ENCODE peak calls at places on chromosome 6, in four cellular contexts. M is fibroblast of lung, I is gastrocnemius medialis, A is IMR-90. Y is an unnamed sample.
A peak's percentile ranks its signal among the peaks of the same experiment; 100 is the strongest.

GRCh38 chr6:18978330-18979128 is 591.4 kb downstream of the RNF144B start:
- DNase-seq in M (peak; percentile 10), I (no peak), A (no peak), Y (no peak)

GRCh38 chr6:73612611-73613010 is 41.2 kb downstream of the SLC17A5 start:
- DNase-seq in M (no peak), I (no peak), A (no peak), Y (no peak)

GRCh38 chr6:21220271-21220987 is 373.1 kb upstream of the SOX4 start:
- DNase-seq in M (no peak), I (no peak), A (no peak), Y (no peak)

GRCh38 chr6:78347191-78347916 is 520.0 kb upstream of the IRAK1BP1 start:
- DNase-seq in M (no peak), I (no peak), A (no peak), Y (no peak)

GRCh38 chr6:29521006-29521680 is 33.4 kb upstream of the MAS1L start:
- DNase-seq in M (no peak), I (no peak), A (no peak), Y (no peak)

GRCh38 chr6:170190046-170190445 is 100.8 kb downstream of the DLL1 start:
- DNase-seq in M (no peak), I (no peak), A (no peak), Y (no peak)

GRCh38 chr6:135537782-135538301 is 40.3 kb upstream of the AHI1 start:
- DNase-seq in M (peak; percentile 83), I (no peak), A (peak; percentile 89), Y (no peak)

GRCh38 chr6:35052694-35053565 is 88.2 kb downstream of the TCP11 start:
- DNase-seq in M (peak; percentile 80), I (peak; percentile 16), A (peak; percentile 56), Y (no peak)

DNA sequence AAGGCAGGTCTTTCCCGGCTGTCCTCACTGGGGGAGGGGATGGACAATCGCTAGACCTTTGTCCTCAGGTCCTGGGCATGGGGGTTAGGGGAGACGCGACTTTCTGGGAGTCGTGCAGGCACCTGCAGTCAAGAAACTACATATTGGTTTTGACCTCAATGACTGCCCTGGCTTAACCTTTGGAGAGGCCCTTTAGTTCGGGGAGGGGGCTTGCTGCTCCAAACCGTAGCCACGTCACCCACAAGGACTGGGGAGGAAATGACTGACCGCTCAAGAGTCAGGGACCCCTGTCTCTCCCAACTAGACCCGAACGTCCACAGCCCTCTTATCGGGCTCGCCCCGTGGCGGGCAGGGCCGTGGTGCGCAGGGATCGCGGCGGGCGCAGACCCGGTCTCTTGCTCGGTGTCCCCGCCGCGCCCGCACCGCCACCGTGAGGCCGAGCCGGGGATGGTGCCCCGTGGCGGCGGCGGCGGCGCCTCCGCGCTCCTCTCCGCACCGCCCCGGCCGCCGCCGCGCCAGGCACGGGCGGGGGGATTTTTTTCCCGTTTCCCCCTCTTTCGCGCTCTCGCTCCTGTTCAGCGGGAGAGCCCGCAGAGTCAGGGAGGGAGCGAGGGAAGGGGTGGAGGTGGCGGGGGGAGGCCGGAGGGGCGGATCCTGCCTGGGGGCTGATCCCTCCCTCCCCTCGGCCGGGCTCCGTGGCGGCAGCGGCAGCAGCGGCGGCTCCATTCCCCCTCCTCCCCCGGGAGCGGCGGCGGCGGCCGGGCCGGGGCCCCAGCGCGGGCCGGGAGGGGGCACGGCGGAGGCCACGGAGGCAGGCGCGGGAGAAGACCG is at the start of gene BRPF3:
- DNase-seq in M (peak; percentile 69), I (peak; percentile 58), A (peak; percentile 67), Y (peak; percentile 84)
- TF ChIP-seq CTCF in M (peak; percentile 27), I (peak; percentile 83), A (peak; percentile 77), Y (no peak)

GRCh38 chr6:1337791-1338190 is 25.9 kb downstream of the FOXQ1 start:
- DNase-seq in M (peak; percentile 57), I (no peak), A (no peak), Y (no peak)

GRCh38 chr6:1335367-1336037 is 23.6 kb downstream of the FOXQ1 start:
- DNase-seq in M (peak; percentile 91), I (no peak), A (peak; percentile 76), Y (no peak)

GRCh38 chr6:1334725-1335124 is 22.8 kb downstream of the FOXQ1 start:
- DNase-seq in M (no peak), I (no peak), A (no peak), Y (no peak)

DNA sequence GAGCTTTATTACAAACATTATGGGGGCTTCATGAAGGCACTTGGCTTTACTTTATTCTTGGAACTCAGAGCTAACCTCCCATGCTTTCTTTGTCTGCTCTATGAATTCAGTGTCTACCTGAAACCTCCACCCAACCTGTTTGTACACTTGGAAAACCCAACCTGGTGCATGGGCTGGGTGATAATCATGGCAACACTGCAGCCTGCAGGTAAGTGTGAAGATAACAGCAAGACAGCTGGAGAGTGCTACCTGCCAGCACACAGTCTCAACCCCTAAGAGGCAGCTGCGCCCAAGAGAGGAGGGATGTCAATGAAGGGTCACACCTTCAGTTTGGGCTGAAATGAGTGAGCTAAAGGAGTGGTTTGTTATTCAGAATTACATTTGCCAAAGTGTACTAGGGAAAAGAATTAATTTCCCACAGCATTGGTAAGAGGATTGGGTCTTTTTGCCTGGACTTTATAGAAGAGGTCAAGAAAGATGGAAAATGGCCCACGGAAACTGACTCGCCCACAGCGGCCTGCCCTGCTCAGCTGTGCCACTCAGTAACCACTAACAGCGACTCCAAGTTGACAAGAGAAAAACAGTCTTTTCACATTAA is 24.4 kb downstream of the FOXQ1 start:
- DNase-seq in M (no peak), I (no peak), A (no peak), Y (no peak)
- TF ChIP-seq CTCF in M (no peak), I (no peak), A (peak; percentile 26), Y (peak; percentile 18)

DNA sequence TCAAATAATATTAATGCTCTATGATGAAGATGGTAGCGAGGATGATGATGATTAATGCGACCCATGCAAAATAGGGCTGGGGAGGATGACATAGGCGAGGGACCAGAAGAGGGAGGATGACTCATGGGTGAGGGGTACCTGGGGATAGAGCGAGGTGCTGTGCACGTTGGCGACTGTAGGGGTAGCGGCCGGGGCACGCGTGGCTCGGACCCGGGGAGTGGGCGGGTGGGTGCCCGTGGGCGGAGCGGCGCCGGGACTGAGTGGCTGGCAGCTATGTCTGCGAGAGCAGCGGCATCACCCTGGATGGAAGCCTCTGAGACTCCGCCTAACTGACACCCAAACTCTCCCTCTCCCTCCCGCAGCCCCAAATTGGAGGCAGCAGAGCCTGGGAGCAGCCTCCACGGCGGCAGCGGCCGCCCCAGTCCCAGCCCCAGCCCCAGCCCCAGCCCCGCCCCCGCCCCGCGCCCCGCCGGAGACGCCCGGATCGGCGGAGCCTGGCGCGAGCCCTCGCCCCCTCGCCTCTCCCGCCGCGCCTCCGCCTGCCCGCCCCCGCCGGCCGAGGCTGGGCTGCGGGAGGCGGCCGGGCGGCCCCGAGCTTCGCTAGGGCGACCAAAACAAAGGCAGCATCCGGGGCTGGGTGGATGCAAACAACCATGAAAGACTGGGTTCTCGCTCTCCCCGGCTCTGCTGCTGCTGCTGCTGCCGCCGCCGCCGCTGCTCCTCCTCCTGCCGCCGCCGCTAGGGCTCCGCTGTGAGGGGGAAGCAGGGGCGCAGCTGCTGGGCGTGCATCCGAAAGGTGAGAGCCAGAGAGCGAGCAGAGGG is at the start of gene RIMS1:
- DNase-seq in M (no peak), I (no peak), A (no peak), Y (peak; percentile 77)
- TF ChIP-seq CTCF in M (peak; percentile 19), I (no peak), A (peak; percentile 24), Y (peak; percentile 30)

DNA sequence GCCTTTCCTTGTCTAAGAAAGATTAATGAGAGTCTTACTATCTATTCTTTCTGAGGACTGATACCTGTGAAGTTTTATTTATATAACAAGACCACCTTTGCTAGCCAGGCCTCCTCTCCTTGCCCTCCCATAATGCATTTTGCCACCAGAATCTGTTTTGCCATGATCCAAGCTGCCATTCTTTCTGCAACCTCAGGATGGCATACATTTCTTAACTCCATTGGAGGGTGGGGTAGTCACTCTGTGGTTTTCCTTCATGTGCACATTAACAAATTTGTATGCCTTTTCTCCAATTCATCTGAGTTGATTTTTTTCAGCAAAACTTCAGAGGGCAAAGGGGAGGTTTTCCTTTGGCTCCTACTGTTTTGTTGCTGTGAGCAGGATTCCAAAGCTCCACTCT is 26.4 kb upstream of the ENPP4 start:
- DNase-seq in M (no peak), I (no peak), A (no peak), Y (no peak)
- TF ChIP-seq CTCF in M (no peak), I (peak; percentile 45), A (no peak), Y (no peak)

GRCh38 chr6:129469070-129469662 is 240.8 kb downstream of the ARHGAP18 start:
- DNase-seq in M (no peak), I (no peak), A (no peak), Y (no peak)
- TF ChIP-seq CTCF in M (no peak), I (no peak), A (no peak), Y (no peak)

DNA sequence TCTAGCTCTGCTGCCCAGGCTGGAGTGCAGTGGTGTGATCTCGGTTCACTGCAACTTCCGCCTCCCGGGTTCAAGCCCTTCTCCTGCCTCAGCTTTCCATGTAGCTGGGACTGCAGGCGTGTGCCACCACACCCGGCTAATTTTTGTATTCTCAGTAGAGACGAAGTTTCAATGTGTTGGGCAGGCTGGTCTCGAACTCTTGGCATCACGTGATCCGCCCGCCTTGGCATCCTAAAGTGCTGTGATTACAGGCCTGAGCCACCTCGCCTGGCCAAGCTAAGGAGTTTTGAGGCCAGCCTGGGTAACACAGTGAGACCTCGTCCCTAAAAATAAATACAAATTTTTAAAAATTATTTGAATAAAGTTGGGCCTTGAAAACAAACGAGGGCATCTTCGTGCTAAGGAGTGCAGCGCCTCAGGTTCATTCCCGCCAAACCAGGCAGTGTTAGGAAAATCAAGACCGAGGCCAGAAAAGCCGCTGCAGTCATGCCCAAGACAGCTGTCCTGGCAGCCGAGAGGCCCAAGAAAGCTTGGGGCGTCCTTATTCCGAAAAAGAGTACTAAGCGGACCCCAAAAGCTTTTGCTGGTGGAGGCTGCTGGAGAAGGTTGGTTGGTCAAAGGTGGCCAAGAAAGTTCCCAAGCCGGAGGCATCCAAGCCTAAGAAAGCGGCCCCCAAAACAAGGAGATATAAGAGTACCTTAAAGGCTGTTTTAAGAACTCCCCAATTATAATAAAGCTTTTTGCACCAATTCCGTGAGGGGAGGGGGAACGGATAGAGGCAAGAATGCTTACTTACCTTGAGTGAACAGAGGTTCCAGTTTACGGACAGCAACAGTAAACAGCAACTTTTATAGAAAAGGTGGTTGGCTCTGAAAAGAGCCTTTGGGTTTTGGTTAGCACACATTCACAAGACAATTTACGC is 109.0 kb downstream of the HFE start:
- DNase-seq in M (peak; percentile 34), I (no peak), A (peak; percentile 23), Y (no peak)
- TF ChIP-seq CTCF in M (no peak), I (no peak), A (no peak), Y (no peak)

Y was measured in nephron progenitor cell.